ENCODE peak calls at places on chromosomes 1 and 21, in eight cellular contexts. One of them, this sample, is unnamed.
A peak's percentile ranks its signal among the peaks of the same experiment; 100 is the strongest.

GRCh38 chr21:16330340-16331319 is 600.8 kb downstream of the USP25 start:
- DNase-seq in HTR-8/SVneo: peak; percentile 23
- DNase-seq in HT1080: peak; percentile 62
- DNase-seq in BJ: no peak
- DNase-seq in DMS153: peak; percentile 27
- DNase-seq in HL-60: no peak
- DNase-seq in omental fat pad: no peak
- DNase-seq in stimulated activated CD8-positive, alpha-beta memory T cell treated with anti-CD3 and anti-CD28 coated beads, Interleukin-4, amount 100 ng/mL, for 1 hour: no peak
- DNase-seq in this sample: peak; percentile 22

GRCh38 chr21:31397515-31397926 is 53.5 kb upstream of the TIAM1 start:
- DNase-seq in HTR-8/SVneo: no peak
- DNase-seq in HT1080: no peak
- DNase-seq in BJ: no peak
- DNase-seq in DMS153: no peak
- DNase-seq in HL-60: no peak
- DNase-seq in omental fat pad: no peak
- DNase-seq in stimulated activated CD8-positive, alpha-beta memory T cell treated with anti-CD3 and anti-CD28 coated beads, Interleukin-4, amount 100 ng/mL, for 1 hour: no peak
- DNase-seq in this sample: no peak

GRCh38 chr1:19411612-19412011 is 73.7 kb downstream of the CAPZB start:
- DNase-seq in HTR-8/SVneo: no peak
- DNase-seq in HT1080: no peak
- DNase-seq in BJ: no peak
- DNase-seq in DMS153: peak; percentile 18
- DNase-seq in HL-60: no peak
- DNase-seq in omental fat pad: no peak
- DNase-seq in stimulated activated CD8-positive, alpha-beta memory T cell treated with anti-CD3 and anti-CD28 coated beads, Interleukin-4, amount 100 ng/mL, for 1 hour: no peak
- DNase-seq in this sample: no peak

GRCh38 chr1:224298344-224299330 is 31.3 kb downstream of the NVL start:
- DNase-seq in HTR-8/SVneo: no peak
- DNase-seq in HT1080: no peak
- DNase-seq in BJ: no peak
- DNase-seq in DMS153: no peak
- DNase-seq in HL-60: no peak
- DNase-seq in omental fat pad: no peak
- DNase-seq in stimulated activated CD8-positive, alpha-beta memory T cell treated with anti-CD3 and anti-CD28 coated beads, Interleukin-4, amount 100 ng/mL, for 1 hour: no peak
- DNase-seq in this sample: peak; percentile 87

GRCh38 chr1:34985063-34985770 is at the start of gene TMEM35B:
- DNase-seq in HTR-8/SVneo: peak; percentile 66
- DNase-seq in HT1080: peak; percentile 54
- DNase-seq in BJ: no peak
- DNase-seq in DMS153: no peak
- DNase-seq in HL-60: peak; percentile 11
- DNase-seq in omental fat pad: peak; percentile 43
- DNase-seq in stimulated activated CD8-positive, alpha-beta memory T cell treated with anti-CD3 and anti-CD28 coated beads, Interleukin-4, amount 100 ng/mL, for 1 hour: peak; percentile 50
- DNase-seq in this sample: peak; percentile 15

GRCh38 chr1:7561331-7561921 is 209.7 kb upstream of the VAMP3 start:
- DNase-seq in HTR-8/SVneo: no peak
- DNase-seq in HT1080: peak; percentile 18
- DNase-seq in BJ: no peak
- DNase-seq in DMS153: peak; percentile 25
- DNase-seq in HL-60: no peak
- DNase-seq in omental fat pad: no peak
- DNase-seq in stimulated activated CD8-positive, alpha-beta memory T cell treated with anti-CD3 and anti-CD28 coated beads, Interleukin-4, amount 100 ng/mL, for 1 hour: no peak
- DNase-seq in this sample: no peak

GRCh38 chr1:180198186-180198585 is 31.9 kb upstream of the LHX4 start:
- DNase-seq in HTR-8/SVneo: no peak
- DNase-seq in HT1080: no peak
- DNase-seq in BJ: no peak
- DNase-seq in DMS153: no peak
- DNase-seq in HL-60: no peak
- DNase-seq in omental fat pad: no peak
- DNase-seq in stimulated activated CD8-positive, alpha-beta memory T cell treated with anti-CD3 and anti-CD28 coated beads, Interleukin-4, amount 100 ng/mL, for 1 hour: no peak
- DNase-seq in this sample: no peak

GRCh38 chr1:111571987-111572386 is 47.6 kb upstream of the RAP1A start:
- DNase-seq in HTR-8/SVneo: peak; percentile 19
- DNase-seq in HT1080: no peak
- DNase-seq in BJ: no peak
- DNase-seq in DMS153: no peak
- DNase-seq in HL-60: no peak
- DNase-seq in omental fat pad: no peak
- DNase-seq in stimulated activated CD8-positive, alpha-beta memory T cell treated with anti-CD3 and anti-CD28 coated beads, Interleukin-4, amount 100 ng/mL, for 1 hour: no peak
- DNase-seq in this sample: no peak

This sample was measured in trophoblast cell.